ENCODE peak calls at places on chromosome 9, in nine cellular contexts. One of them, this sample, is unnamed.

GRCh38 chr9:6414291-6414690 is 1.3 kb downstream of the UHRF2 start:
- DNase-seq in A549: no peak
- DNase-seq in coronary artery: no peak
- DNase-seq in right lobe of liver: no peak
- DNase-seq in transverse colon: no peak
- DNase-seq in heart left ventricle: no peak
- DNase-seq in PC-9: peak; percentile 2
- DNase-seq in astrocyte: peak; percentile 67
- DNase-seq in uterus: no peak
- DNase-seq in this sample: no peak

GRCh38 chr9:107492381-107492780 is 2.8 kb upstream of the KLF4 start:
- DNase-seq in A549: no peak
- DNase-seq in coronary artery: no peak
- DNase-seq in right lobe of liver: no peak
- DNase-seq in transverse colon: no peak
- DNase-seq in heart left ventricle: no peak
- DNase-seq in PC-9: no peak
- DNase-seq in astrocyte: no peak
- DNase-seq in uterus: no peak
- DNase-seq in this sample: no peak

GRCh38 chr9:4430492-4431261 is 59.6 kb upstream of the SLC1A1 start:
- DNase-seq in A549: no peak
- DNase-seq in coronary artery: no peak
- DNase-seq in right lobe of liver: no peak
- DNase-seq in transverse colon: no peak
- DNase-seq in heart left ventricle: no peak
- DNase-seq in PC-9: no peak
- DNase-seq in astrocyte: peak; percentile 3
- DNase-seq in uterus: no peak
- DNase-seq in this sample: no peak

GRCh38 chr9:37840560-37841194 is 40.1 kb downstream of the DCAF10 start:
- DNase-seq in A549: peak; percentile 20
- DNase-seq in coronary artery: no peak
- DNase-seq in right lobe of liver: no peak
- DNase-seq in transverse colon: no peak
- DNase-seq in heart left ventricle: no peak
- DNase-seq in PC-9: peak; percentile 14
- DNase-seq in astrocyte: peak; percentile 80
- DNase-seq in uterus: no peak
- DNase-seq in this sample: no peak

GRCh38 chr9:76443887-76444286 is 15.1 kb upstream of the GCNT1 start:
- DNase-seq in A549: no peak
- DNase-seq in coronary artery: no peak
- DNase-seq in right lobe of liver: no peak
- DNase-seq in transverse colon: no peak
- DNase-seq in heart left ventricle: no peak
- DNase-seq in PC-9: no peak
- DNase-seq in astrocyte: no peak
- DNase-seq in uterus: no peak
- DNase-seq in this sample: no peak

GRCh38 chr9:107870927-107871720 is 381.6 kb upstream of the KLF4 start:
- DNase-seq in A549: no peak
- DNase-seq in coronary artery: no peak
- DNase-seq in right lobe of liver: no peak
- DNase-seq in transverse colon: no peak
- DNase-seq in heart left ventricle: no peak
- DNase-seq in PC-9: no peak
- DNase-seq in astrocyte: no peak
- DNase-seq in uterus: no peak
- DNase-seq in this sample: no peak

GRCh38 chr9:79020266-79020665 is 551.5 kb upstream of the TLE4 start:
- DNase-seq in A549: no peak
- DNase-seq in coronary artery: no peak
- DNase-seq in right lobe of liver: no peak
- DNase-seq in transverse colon: no peak
- DNase-seq in heart left ventricle: no peak
- DNase-seq in PC-9: no peak
- DNase-seq in astrocyte: peak; percentile 14
- DNase-seq in uterus: no peak
- DNase-seq in this sample: no peak

GRCh38 chr9:70747335-70747734 is 332.9 kb upstream of the KLF9 start:
- DNase-seq in A549: no peak
- DNase-seq in coronary artery: no peak
- DNase-seq in right lobe of liver: no peak
- DNase-seq in transverse colon: no peak
- DNase-seq in heart left ventricle: no peak
- DNase-seq in PC-9: no peak
- DNase-seq in astrocyte: no peak
- DNase-seq in uterus: no peak
- DNase-seq in this sample: no peak

GRCh38 chr9:16371306-16371705 is 499.2 kb downstream of the BNC2 start:
- DNase-seq in A549: no peak
- DNase-seq in coronary artery: no peak
- DNase-seq in right lobe of liver: no peak
- DNase-seq in transverse colon: no peak
- DNase-seq in heart left ventricle: no peak
- DNase-seq in PC-9: no peak
- DNase-seq in astrocyte: no peak
- DNase-seq in uterus: no peak
- DNase-seq in this sample: peak; percentile 60

GRCh38 chr9:127229691-127230417 is 34.7 kb upstream of the GARNL3 start:
- DNase-seq in A549: no peak
- DNase-seq in coronary artery: no peak
- DNase-seq in right lobe of liver: no peak
- DNase-seq in transverse colon: no peak
- DNase-seq in heart left ventricle: no peak
- DNase-seq in PC-9: no peak
- DNase-seq in astrocyte: no peak
- DNase-seq in uterus: no peak
- DNase-seq in this sample: no peak

GRCh38 chr9:89967527-89967926 is 362.7 kb downstream of the GADD45G start:
- DNase-seq in A549: no peak
- DNase-seq in coronary artery: no peak
- DNase-seq in right lobe of liver: no peak
- DNase-seq in transverse colon: no peak
- DNase-seq in heart left ventricle: no peak
- DNase-seq in PC-9: no peak
- DNase-seq in astrocyte: no peak
- DNase-seq in uterus: no peak
- DNase-seq in this sample: no peak

GRCh38 chr9:109440797-109441287 is 57.3 kb downstream of the PTPN3 start:
- DNase-seq in A549: peak; percentile 82
- DNase-seq in coronary artery: no peak
- DNase-seq in right lobe of liver: no peak
- DNase-seq in transverse colon: peak; percentile 39
- DNase-seq in heart left ventricle: no peak
- DNase-seq in PC-9: peak; percentile 47
- DNase-seq in astrocyte: peak; percentile 79
- DNase-seq in uterus: peak; percentile 22
- DNase-seq in this sample: no peak

GRCh38 chr9:131278421-131279111 is 2.3 kb upstream of the FAM78A start:
- DNase-seq in A549: no peak
- DNase-seq in coronary artery: no peak
- DNase-seq in right lobe of liver: no peak
- DNase-seq in transverse colon: no peak
- DNase-seq in heart left ventricle: no peak
- DNase-seq in PC-9: no peak
- DNase-seq in astrocyte: no peak
- DNase-seq in uterus: no peak
- DNase-seq in this sample: no peak

GRCh38 chr9:100084734-100085133 is 14.1 kb downstream of the ERP44 start:
- DNase-seq in A549: no peak
- DNase-seq in coronary artery: no peak
- DNase-seq in right lobe of liver: no peak
- DNase-seq in transverse colon: no peak
- DNase-seq in heart left ventricle: no peak
- DNase-seq in PC-9: no peak
- DNase-seq in astrocyte: no peak
- DNase-seq in uterus: no peak
- DNase-seq in this sample: no peak

GRCh38 chr9:90038778-90039177 is 434.0 kb downstream of the GADD45G start:
- DNase-seq in A549: no peak
- DNase-seq in coronary artery: no peak
- DNase-seq in right lobe of liver: no peak
- DNase-seq in transverse colon: no peak
- DNase-seq in heart left ventricle: no peak
- DNase-seq in PC-9: no peak
- DNase-seq in astrocyte: no peak
- DNase-seq in uterus: no peak
- DNase-seq in this sample: no peak

GRCh38 chr9:98225015-98225442 is 30.4 kb downstream of the TBC1D2 start:
- DNase-seq in A549: no peak
- DNase-seq in coronary artery: peak; percentile 35
- DNase-seq in right lobe of liver: no peak
- DNase-seq in transverse colon: peak; percentile 51
- DNase-seq in heart left ventricle: no peak
- DNase-seq in PC-9: no peak
- DNase-seq in astrocyte: no peak
- DNase-seq in uterus: no peak
- DNase-seq in this sample: no peak

GRCh38 chr9:87193925-87194380 is 246.6 kb upstream of the GAS1 start:
- DNase-seq in A549: no peak
- DNase-seq in coronary artery: no peak
- DNase-seq in right lobe of liver: no peak
- DNase-seq in transverse colon: no peak
- DNase-seq in heart left ventricle: no peak
- DNase-seq in PC-9: no peak
- DNase-seq in astrocyte: peak; percentile 93
- DNase-seq in uterus: no peak
- DNase-seq in this sample: no peak
- H3K4me3 ChIP-seq in A549: no peak overlapping the region
- H3K4me3 ChIP-seq in coronary artery: no peak overlapping the region
- H3K4me3 ChIP-seq in right lobe of liver: no peak overlapping the region
- H3K4me3 ChIP-seq in transverse colon: no peak overlapping the region
- H3K4me3 ChIP-seq in heart left ventricle: no peak overlapping the region
- H3K4me3 ChIP-seq in PC-9: no peak overlapping the region
- H3K4me3 ChIP-seq in astrocyte: peak overlapping the region; percentile 0
- H3K4me3 ChIP-seq in uterus: no peak overlapping the region
- H3K4me3 ChIP-seq in this sample: no peak overlapping the region

GRCh38 chr9:33117816-33118215 is 41.3 kb upstream of the SMU1 start:
- DNase-seq in A549: no peak
- DNase-seq in coronary artery: no peak
- DNase-seq in right lobe of liver: no peak
- DNase-seq in transverse colon: no peak
- DNase-seq in heart left ventricle: no peak
- DNase-seq in PC-9: no peak
- DNase-seq in astrocyte: no peak
- DNase-seq in uterus: no peak
- DNase-seq in this sample: no peak
- H3K27ac ChIP-seq in A549: no peak overlapping the region
- H3K27ac ChIP-seq in coronary artery: peak overlapping the region; percentile 45
- H3K27ac ChIP-seq in right lobe of liver: no peak overlapping the region
- H3K27ac ChIP-seq in transverse colon: no peak overlapping the region
- H3K27ac ChIP-seq in heart left ventricle: no peak overlapping the region
- H3K27ac ChIP-seq in PC-9: peak overlapping the region; percentile 57
- H3K27ac ChIP-seq in astrocyte: no peak overlapping the region
- H3K27ac ChIP-seq in uterus: no peak overlapping the region
- H3K27ac ChIP-seq in this sample: no peak overlapping the region

GRCh38 chr9:68705636-68706578 is 867 bp downstream of the PIP5K1B start:
- DNase-seq in A549: no peak
- DNase-seq in coronary artery: no peak
- DNase-seq in right lobe of liver: peak; percentile 19
- DNase-seq in transverse colon: peak; percentile 67
- DNase-seq in heart left ventricle: peak; percentile 44
- DNase-seq in PC-9: no peak
- DNase-seq in astrocyte: no peak
- DNase-seq in uterus: no peak
- DNase-seq in this sample: no peak
- TF ChIP-seq CTCF in A549: no peak
- TF ChIP-seq CTCF in coronary artery: no peak
- TF ChIP-seq CTCF in right lobe of liver: no peak
- TF ChIP-seq CTCF in transverse colon: no peak
- TF ChIP-seq CTCF in heart left ventricle: no peak
- TF ChIP-seq CTCF in PC-9: no peak
- TF ChIP-seq CTCF in astrocyte: no peak
- TF ChIP-seq CTCF in uterus: no peak
- TF ChIP-seq CTCF in this sample: no peak

GRCh38 chr9:35687306-35687705 is 2.4 kb downstream of the TPM2 start:
- DNase-seq in A549: no peak
- DNase-seq in coronary artery: no peak
- DNase-seq in right lobe of liver: no peak
- DNase-seq in transverse colon: no peak
- DNase-seq in heart left ventricle: no peak
- DNase-seq in PC-9: no peak
- DNase-seq in astrocyte: no peak
- DNase-seq in uterus: no peak
- DNase-seq in this sample: no peak
- H3K4me3 ChIP-seq in A549: peak overlapping the region; percentile 87
- H3K4me3 ChIP-seq in coronary artery: peak overlapping the region; percentile 82
- H3K4me3 ChIP-seq in right lobe of liver: no peak overlapping the region
- H3K4me3 ChIP-seq in transverse colon: peak overlapping the region; percentile 14
- H3K4me3 ChIP-seq in heart left ventricle: no peak overlapping the region
- H3K4me3 ChIP-seq in PC-9: no peak overlapping the region
- H3K4me3 ChIP-seq in astrocyte: peak overlapping the region; percentile 97
- H3K4me3 ChIP-seq in uterus: peak overlapping the region; percentile 57
- H3K4me3 ChIP-seq in this sample: peak overlapping the region; percentile 79